ENCODE peak calls at places on chromosomes 4 and X, in ten cellular contexts. One of them, this sample, is unnamed.

GRCh38 chr4:69095301-69095731 is 958 bp upstream of the UGT2B7 start:
- DNase-seq in transverse colon: no peak
- DNase-seq in GM19239: no peak
- DNase-seq in activated CD4-positive, alpha-beta T cell treated with anti-CD3 and anti-CD28 coated beads, Interleukin-2, amount 10 ng/mL, durations not matched to agents 7 days and 5 days: no peak
- DNase-seq in effector CD4-positive, alpha-beta T cell: no peak
- DNase-seq in GM10248: no peak
- DNase-seq in EL: peak
- DNase-seq in LoVo: peak
- DNase-seq in stimulated activated CD8-positive, alpha-beta memory T cell treated with anti-CD3 and anti-CD28 coated beads, Interleukin-15, amount 100 ng/mL, for 24 hours: no peak
- DNase-seq in NCI-H1694: no peak
- DNase-seq in this sample: no peak

GRCh38 chrX:151713859-151714258 is 2.0 kb upstream of the FATE1 start:
- DNase-seq in EL: peak
- DNase-seq in transverse colon: no peak
- DNase-seq in effector CD4-positive, alpha-beta T cell: no peak
- DNase-seq in LoVo: no peak
- DNase-seq in GM19239: no peak
- DNase-seq in stimulated activated CD8-positive, alpha-beta memory T cell treated with anti-CD3 and anti-CD28 coated beads, Interleukin-15, amount 100 ng/mL, for 24 hours: no peak
- DNase-seq in activated CD4-positive, alpha-beta T cell treated with anti-CD3 and anti-CD28 coated beads, Interleukin-2, amount 10 ng/mL, durations not matched to agents 7 days and 5 days: no peak
- DNase-seq in GM10248: no peak
- DNase-seq in NCI-H1694: peak
- DNase-seq in this sample: no peak

GRCh38 chrX:134971926-134972325 is 18.9 kb upstream of the SMIM10 start:
- DNase-seq in GM10248: no peak
- DNase-seq in effector CD4-positive, alpha-beta T cell: no peak
- DNase-seq in activated CD4-positive, alpha-beta T cell treated with anti-CD3 and anti-CD28 coated beads, Interleukin-2, amount 10 ng/mL, durations not matched to agents 7 days and 5 days: no peak
- DNase-seq in EL: no peak
- DNase-seq in stimulated activated CD8-positive, alpha-beta memory T cell treated with anti-CD3 and anti-CD28 coated beads, Interleukin-15, amount 100 ng/mL, for 24 hours: no peak
- DNase-seq in NCI-H1694: no peak
- DNase-seq in GM19239: no peak
- DNase-seq in LoVo: no peak
- DNase-seq in transverse colon: no peak
- DNase-seq in this sample: no peak

GRCh38 chrX:40444798-40445496 is 135.8 kb upstream of the ATP6AP2 start:
- DNase-seq in LoVo: no peak
- DNase-seq in stimulated activated CD8-positive, alpha-beta memory T cell treated with anti-CD3 and anti-CD28 coated beads, Interleukin-15, amount 100 ng/mL, for 24 hours: no peak
- DNase-seq in NCI-H1694: no peak
- DNase-seq in GM10248: no peak
- DNase-seq in transverse colon: no peak
- DNase-seq in effector CD4-positive, alpha-beta T cell: no peak
- DNase-seq in GM19239: no peak
- DNase-seq in EL: no peak
- DNase-seq in activated CD4-positive, alpha-beta T cell treated with anti-CD3 and anti-CD28 coated beads, Interleukin-2, amount 10 ng/mL, durations not matched to agents 7 days and 5 days: no peak
- DNase-seq in this sample: no peak

GRCh38 chrX:24646745-24647182 is 383 bp downstream of the PCYT1B start:
- DNase-seq in activated CD4-positive, alpha-beta T cell treated with anti-CD3 and anti-CD28 coated beads, Interleukin-2, amount 10 ng/mL, durations not matched to agents 7 days and 5 days: peak
- DNase-seq in NCI-H1694: no peak
- DNase-seq in stimulated activated CD8-positive, alpha-beta memory T cell treated with anti-CD3 and anti-CD28 coated beads, Interleukin-15, amount 100 ng/mL, for 24 hours: no peak
- DNase-seq in transverse colon: no peak
- DNase-seq in effector CD4-positive, alpha-beta T cell: no peak
- DNase-seq in GM10248: no peak
- DNase-seq in LoVo: no peak
- DNase-seq in EL: peak
- DNase-seq in GM19239: no peak
- DNase-seq in this sample: no peak

GRCh38 chr4:88792268-88792781 is 94.7 kb upstream of the NAP1L5 start:
- DNase-seq in LoVo: no peak
- DNase-seq in NCI-H1694: no peak
- DNase-seq in EL: peak
- DNase-seq in effector CD4-positive, alpha-beta T cell: no peak
- DNase-seq in transverse colon: no peak
- DNase-seq in GM10248: peak
- DNase-seq in activated CD4-positive, alpha-beta T cell treated with anti-CD3 and anti-CD28 coated beads, Interleukin-2, amount 10 ng/mL, durations not matched to agents 7 days and 5 days: no peak
- DNase-seq in stimulated activated CD8-positive, alpha-beta memory T cell treated with anti-CD3 and anti-CD28 coated beads, Interleukin-15, amount 100 ng/mL, for 24 hours: no peak
- DNase-seq in GM19239: no peak
- DNase-seq in this sample: no peak

GRCh38 chrX:151621422-151621821 is 57.9 kb downstream of the PASD1 start:
- DNase-seq in LoVo: no peak
- DNase-seq in stimulated activated CD8-positive, alpha-beta memory T cell treated with anti-CD3 and anti-CD28 coated beads, Interleukin-15, amount 100 ng/mL, for 24 hours: no peak
- DNase-seq in activated CD4-positive, alpha-beta T cell treated with anti-CD3 and anti-CD28 coated beads, Interleukin-2, amount 10 ng/mL, durations not matched to agents 7 days and 5 days: no peak
- DNase-seq in GM19239: no peak
- DNase-seq in GM10248: no peak
- DNase-seq in EL: no peak
- DNase-seq in NCI-H1694: no peak
- DNase-seq in effector CD4-positive, alpha-beta T cell: no peak
- DNase-seq in transverse colon: no peak
- DNase-seq in this sample: no peak

GRCh38 chr4:35151816-35152572 is 1092.3 kb downstream of the ARAP2 start:
- DNase-seq in transverse colon: no peak
- DNase-seq in LoVo: peak
- DNase-seq in GM10248: no peak
- DNase-seq in stimulated activated CD8-positive, alpha-beta memory T cell treated with anti-CD3 and anti-CD28 coated beads, Interleukin-15, amount 100 ng/mL, for 24 hours: no peak
- DNase-seq in activated CD4-positive, alpha-beta T cell treated with anti-CD3 and anti-CD28 coated beads, Interleukin-2, amount 10 ng/mL, durations not matched to agents 7 days and 5 days: no peak
- DNase-seq in effector CD4-positive, alpha-beta T cell: no peak
- DNase-seq in EL: no peak
- DNase-seq in NCI-H1694: no peak
- DNase-seq in GM19239: no peak
- DNase-seq in this sample: no peak

GRCh38 chrX:11474576-11474975 is 181.4 kb downstream of the AMELX start:
- DNase-seq in EL: no peak
- DNase-seq in GM10248: no peak
- DNase-seq in NCI-H1694: no peak
- DNase-seq in transverse colon: no peak
- DNase-seq in effector CD4-positive, alpha-beta T cell: no peak
- DNase-seq in LoVo: no peak
- DNase-seq in activated CD4-positive, alpha-beta T cell treated with anti-CD3 and anti-CD28 coated beads, Interleukin-2, amount 10 ng/mL, durations not matched to agents 7 days and 5 days: no peak
- DNase-seq in GM19239: no peak
- DNase-seq in stimulated activated CD8-positive, alpha-beta memory T cell treated with anti-CD3 and anti-CD28 coated beads, Interleukin-15, amount 100 ng/mL, for 24 hours: no peak
- DNase-seq in this sample: no peak

GRCh38 chr4:70844180-70844579 is 4.5 kb upstream of the GRSF1 start:
- DNase-seq in LoVo: no peak
- DNase-seq in NCI-H1694: no peak
- DNase-seq in EL: no peak
- DNase-seq in GM19239: no peak
- DNase-seq in GM10248: no peak
- DNase-seq in effector CD4-positive, alpha-beta T cell: no peak
- DNase-seq in stimulated activated CD8-positive, alpha-beta memory T cell treated with anti-CD3 and anti-CD28 coated beads, Interleukin-15, amount 100 ng/mL, for 24 hours: no peak
- DNase-seq in transverse colon: no peak
- DNase-seq in activated CD4-positive, alpha-beta T cell treated with anti-CD3 and anti-CD28 coated beads, Interleukin-2, amount 10 ng/mL, durations not matched to agents 7 days and 5 days: no peak
- DNase-seq in this sample: no peak

GRCh38 chr4:139814285-139815015 is 148.8 kb downstream of the MGST2 start:
- DNase-seq in GM10248: no peak
- DNase-seq in GM19239: no peak
- DNase-seq in stimulated activated CD8-positive, alpha-beta memory T cell treated with anti-CD3 and anti-CD28 coated beads, Interleukin-15, amount 100 ng/mL, for 24 hours: no peak
- DNase-seq in activated CD4-positive, alpha-beta T cell treated with anti-CD3 and anti-CD28 coated beads, Interleukin-2, amount 10 ng/mL, durations not matched to agents 7 days and 5 days: no peak
- DNase-seq in LoVo: no peak
- DNase-seq in transverse colon: no peak
- DNase-seq in effector CD4-positive, alpha-beta T cell: no peak
- DNase-seq in EL: no peak
- DNase-seq in NCI-H1694: no peak
- DNase-seq in this sample: no peak

GRCh38 chr4:154503598-154503997 is 12.0 kb upstream of the DCHS2 start:
- DNase-seq in LoVo: peak
- DNase-seq in NCI-H1694: no peak
- DNase-seq in GM10248: no peak
- DNase-seq in GM19239: no peak
- DNase-seq in transverse colon: no peak
- DNase-seq in activated CD4-positive, alpha-beta T cell treated with anti-CD3 and anti-CD28 coated beads, Interleukin-2, amount 10 ng/mL, durations not matched to agents 7 days and 5 days: no peak
- DNase-seq in stimulated activated CD8-positive, alpha-beta memory T cell treated with anti-CD3 and anti-CD28 coated beads, Interleukin-15, amount 100 ng/mL, for 24 hours: no peak
- DNase-seq in effector CD4-positive, alpha-beta T cell: no peak
- DNase-seq in EL: peak
- DNase-seq in this sample: no peak

GRCh38 chr4:148779771-148780170 is 337.6 kb upstream of the NR3C2 start:
- DNase-seq in stimulated activated CD8-positive, alpha-beta memory T cell treated with anti-CD3 and anti-CD28 coated beads, Interleukin-15, amount 100 ng/mL, for 24 hours: no peak
- DNase-seq in LoVo: peak
- DNase-seq in effector CD4-positive, alpha-beta T cell: no peak
- DNase-seq in GM10248: no peak
- DNase-seq in NCI-H1694: no peak
- DNase-seq in EL: no peak
- DNase-seq in transverse colon: peak
- DNase-seq in activated CD4-positive, alpha-beta T cell treated with anti-CD3 and anti-CD28 coated beads, Interleukin-2, amount 10 ng/mL, durations not matched to agents 7 days and 5 days: no peak
- DNase-seq in GM19239: no peak
- DNase-seq in this sample: no peak

GRCh38 chr4:52932586-52933482 is 70.7 kb downstream of the RASL11B start:
- DNase-seq in NCI-H1694: no peak
- DNase-seq in LoVo: no peak
- DNase-seq in GM10248: no peak
- DNase-seq in stimulated activated CD8-positive, alpha-beta memory T cell treated with anti-CD3 and anti-CD28 coated beads, Interleukin-15, amount 100 ng/mL, for 24 hours: no peak
- DNase-seq in GM19239: no peak
- DNase-seq in activated CD4-positive, alpha-beta T cell treated with anti-CD3 and anti-CD28 coated beads, Interleukin-2, amount 10 ng/mL, durations not matched to agents 7 days and 5 days: no peak
- DNase-seq in effector CD4-positive, alpha-beta T cell: no peak
- DNase-seq in EL: peak
- DNase-seq in transverse colon: no peak
- DNase-seq in this sample: no peak

GRCh38 chr4:128385683-128386304 is 98.2 kb upstream of the PGRMC2 start:
- DNase-seq in activated CD4-positive, alpha-beta T cell treated with anti-CD3 and anti-CD28 coated beads, Interleukin-2, amount 10 ng/mL, durations not matched to agents 7 days and 5 days: no peak
- DNase-seq in transverse colon: no peak
- DNase-seq in EL: peak
- DNase-seq in stimulated activated CD8-positive, alpha-beta memory T cell treated with anti-CD3 and anti-CD28 coated beads, Interleukin-15, amount 100 ng/mL, for 24 hours: no peak
- DNase-seq in GM10248: no peak
- DNase-seq in NCI-H1694: no peak
- DNase-seq in GM19239: no peak
- DNase-seq in LoVo: no peak
- DNase-seq in effector CD4-positive, alpha-beta T cell: no peak
- DNase-seq in this sample: no peak

GRCh38 chr4:73648478-73648877 is 28.2 kb upstream of the RASSF6 start:
- DNase-seq in stimulated activated CD8-positive, alpha-beta memory T cell treated with anti-CD3 and anti-CD28 coated beads, Interleukin-15, amount 100 ng/mL, for 24 hours: no peak
- DNase-seq in transverse colon: no peak
- DNase-seq in NCI-H1694: no peak
- DNase-seq in GM10248: no peak
- DNase-seq in effector CD4-positive, alpha-beta T cell: no peak
- DNase-seq in GM19239: no peak
- DNase-seq in activated CD4-positive, alpha-beta T cell treated with anti-CD3 and anti-CD28 coated beads, Interleukin-2, amount 10 ng/mL, durations not matched to agents 7 days and 5 days: no peak
- DNase-seq in LoVo: no peak
- DNase-seq in EL: no peak
- DNase-seq in this sample: no peak

GRCh38 chrX:80812176-80812575 is 2.5 kb upstream of the BRWD3 start:
- DNase-seq in activated CD4-positive, alpha-beta T cell treated with anti-CD3 and anti-CD28 coated beads, Interleukin-2, amount 10 ng/mL, durations not matched to agents 7 days and 5 days: peak
- DNase-seq in GM19239: no peak
- DNase-seq in LoVo: no peak
- DNase-seq in EL: peak
- DNase-seq in transverse colon: peak
- DNase-seq in effector CD4-positive, alpha-beta T cell: peak
- DNase-seq in GM10248: no peak
- DNase-seq in stimulated activated CD8-positive, alpha-beta memory T cell treated with anti-CD3 and anti-CD28 coated beads, Interleukin-15, amount 100 ng/mL, for 24 hours: no peak
- DNase-seq in NCI-H1694: no peak
- DNase-seq in this sample: peak

GRCh38 chr4:116878280-116878679 is 207.1 kb downstream of the TRAM1L1 start:
- DNase-seq in LoVo: no peak
- DNase-seq in effector CD4-positive, alpha-beta T cell: no peak
- DNase-seq in transverse colon: no peak
- DNase-seq in EL: no peak
- DNase-seq in GM10248: no peak
- DNase-seq in GM19239: no peak
- DNase-seq in stimulated activated CD8-positive, alpha-beta memory T cell treated with anti-CD3 and anti-CD28 coated beads, Interleukin-15, amount 100 ng/mL, for 24 hours: no peak
- DNase-seq in activated CD4-positive, alpha-beta T cell treated with anti-CD3 and anti-CD28 coated beads, Interleukin-2, amount 10 ng/mL, durations not matched to agents 7 days and 5 days: no peak
- DNase-seq in NCI-H1694: no peak
- DNase-seq in this sample: no peak

GRCh38 chr4:142940614-142941013 is 94.5 kb upstream of the INPP4B start:
- DNase-seq in GM19239: no peak
- DNase-seq in EL: no peak
- DNase-seq in effector CD4-positive, alpha-beta T cell: no peak
- DNase-seq in NCI-H1694: peak
- DNase-seq in LoVo: no peak
- DNase-seq in GM10248: no peak
- DNase-seq in stimulated activated CD8-positive, alpha-beta memory T cell treated with anti-CD3 and anti-CD28 coated beads, Interleukin-15, amount 100 ng/mL, for 24 hours: no peak
- DNase-seq in activated CD4-positive, alpha-beta T cell treated with anti-CD3 and anti-CD28 coated beads, Interleukin-2, amount 10 ng/mL, durations not matched to agents 7 days and 5 days: no peak
- DNase-seq in transverse colon: no peak
- DNase-seq in this sample: no peak

GRCh38 chr4:153205757-153206156 is 1.5 kb downstream of the TRIM2 start:
- DNase-seq in LoVo: peak
- DNase-seq in GM19239: no peak
- DNase-seq in EL: no peak
- DNase-seq in transverse colon: peak
- DNase-seq in effector CD4-positive, alpha-beta T cell: no peak
- DNase-seq in NCI-H1694: no peak
- DNase-seq in GM10248: no peak
- DNase-seq in activated CD4-positive, alpha-beta T cell treated with anti-CD3 and anti-CD28 coated beads, Interleukin-2, amount 10 ng/mL, durations not matched to agents 7 days and 5 days: no peak
- DNase-seq in stimulated activated CD8-positive, alpha-beta memory T cell treated with anti-CD3 and anti-CD28 coated beads, Interleukin-15, amount 100 ng/mL, for 24 hours: no peak
- DNase-seq in this sample: no peak

GRCh38 chrX:44428989-44429627 is 85.6 kb upstream of the EFHC2 start:
- DNase-seq in GM19239: no peak
- DNase-seq in activated CD4-positive, alpha-beta T cell treated with anti-CD3 and anti-CD28 coated beads, Interleukin-2, amount 10 ng/mL, durations not matched to agents 7 days and 5 days: no peak
- DNase-seq in NCI-H1694: no peak
- DNase-seq in LoVo: peak
- DNase-seq in EL: no peak
- DNase-seq in effector CD4-positive, alpha-beta T cell: no peak
- DNase-seq in GM10248: no peak
- DNase-seq in stimulated activated CD8-positive, alpha-beta memory T cell treated with anti-CD3 and anti-CD28 coated beads, Interleukin-15, amount 100 ng/mL, for 24 hours: no peak
- DNase-seq in transverse colon: no peak
- DNase-seq in this sample: no peak

GRCh38 chrX:11458175-11458574 is 165.0 kb downstream of the AMELX start:
- DNase-seq in GM10248: no peak
- DNase-seq in GM19239: no peak
- DNase-seq in LoVo: no peak
- DNase-seq in activated CD4-positive, alpha-beta T cell treated with anti-CD3 and anti-CD28 coated beads, Interleukin-2, amount 10 ng/mL, durations not matched to agents 7 days and 5 days: no peak
- DNase-seq in NCI-H1694: no peak
- DNase-seq in effector CD4-positive, alpha-beta T cell: no peak
- DNase-seq in transverse colon: no peak
- DNase-seq in EL: peak
- DNase-seq in stimulated activated CD8-positive, alpha-beta memory T cell treated with anti-CD3 and anti-CD28 coated beads, Interleukin-15, amount 100 ng/mL, for 24 hours: no peak
- DNase-seq in this sample: no peak

GRCh38 chrX:105190252-105190853 is 30.1 kb downstream of the TEX13A start:
- DNase-seq in GM19239: no peak
- DNase-seq in LoVo: peak
- DNase-seq in GM10248: peak
- DNase-seq in transverse colon: peak
- DNase-seq in activated CD4-positive, alpha-beta T cell treated with anti-CD3 and anti-CD28 coated beads, Interleukin-2, amount 10 ng/mL, durations not matched to agents 7 days and 5 days: peak
- DNase-seq in NCI-H1694: peak
- DNase-seq in stimulated activated CD8-positive, alpha-beta memory T cell treated with anti-CD3 and anti-CD28 coated beads, Interleukin-15, amount 100 ng/mL, for 24 hours: no peak
- DNase-seq in effector CD4-positive, alpha-beta T cell: no peak
- DNase-seq in EL: peak
- DNase-seq in this sample: no peak

GRCh38 chr4:16229604-16230003 is 3.3 kb upstream of the TAPT1 start:
- DNase-seq in EL: no peak
- DNase-seq in stimulated activated CD8-positive, alpha-beta memory T cell treated with anti-CD3 and anti-CD28 coated beads, Interleukin-15, amount 100 ng/mL, for 24 hours: no peak
- DNase-seq in LoVo: no peak
- DNase-seq in NCI-H1694: no peak
- DNase-seq in transverse colon: no peak
- DNase-seq in GM19239: no peak
- DNase-seq in GM10248: no peak
- DNase-seq in effector CD4-positive, alpha-beta T cell: no peak
- DNase-seq in activated CD4-positive, alpha-beta T cell treated with anti-CD3 and anti-CD28 coated beads, Interleukin-2, amount 10 ng/mL, durations not matched to agents 7 days and 5 days: no peak
- DNase-seq in this sample: no peak

GRCh38 chr4:105389167-105389566 is 84.7 kb downstream of the PPA2 start:
- DNase-seq in EL: peak
- DNase-seq in transverse colon: no peak
- DNase-seq in effector CD4-positive, alpha-beta T cell: no peak
- DNase-seq in activated CD4-positive, alpha-beta T cell treated with anti-CD3 and anti-CD28 coated beads, Interleukin-2, amount 10 ng/mL, durations not matched to agents 7 days and 5 days: no peak
- DNase-seq in GM19239: no peak
- DNase-seq in LoVo: no peak
- DNase-seq in stimulated activated CD8-positive, alpha-beta memory T cell treated with anti-CD3 and anti-CD28 coated beads, Interleukin-15, amount 100 ng/mL, for 24 hours: no peak
- DNase-seq in NCI-H1694: no peak
- DNase-seq in GM10248: no peak
- DNase-seq in this sample: no peak

GRCh38 chr4:24850669-24851068 is 55.3 kb downstream of the SOD3 start:
- DNase-seq in activated CD4-positive, alpha-beta T cell treated with anti-CD3 and anti-CD28 coated beads, Interleukin-2, amount 10 ng/mL, durations not matched to agents 7 days and 5 days: no peak
- DNase-seq in effector CD4-positive, alpha-beta T cell: no peak
- DNase-seq in transverse colon: peak
- DNase-seq in LoVo: no peak
- DNase-seq in GM19239: no peak
- DNase-seq in GM10248: no peak
- DNase-seq in NCI-H1694: no peak
- DNase-seq in EL: peak
- DNase-seq in stimulated activated CD8-positive, alpha-beta memory T cell treated with anti-CD3 and anti-CD28 coated beads, Interleukin-15, amount 100 ng/mL, for 24 hours: no peak
- DNase-seq in this sample: no peak

GRCh38 chr4:3716034-3716875 is 49.9 kb upstream of the ADRA2C start:
- DNase-seq in NCI-H1694: no peak
- DNase-seq in activated CD4-positive, alpha-beta T cell treated with anti-CD3 and anti-CD28 coated beads, Interleukin-2, amount 10 ng/mL, durations not matched to agents 7 days and 5 days: no peak
- DNase-seq in GM10248: no peak
- DNase-seq in EL: no peak
- DNase-seq in GM19239: no peak
- DNase-seq in transverse colon: no peak
- DNase-seq in effector CD4-positive, alpha-beta T cell: no peak
- DNase-seq in LoVo: no peak
- DNase-seq in stimulated activated CD8-positive, alpha-beta memory T cell treated with anti-CD3 and anti-CD28 coated beads, Interleukin-15, amount 100 ng/mL, for 24 hours: no peak
- DNase-seq in this sample: no peak

GRCh38 chr4:25019501-25019900 is 11.2 kb downstream of the LGI2 start:
- DNase-seq in EL: no peak
- DNase-seq in LoVo: no peak
- DNase-seq in stimulated activated CD8-positive, alpha-beta memory T cell treated with anti-CD3 and anti-CD28 coated beads, Interleukin-15, amount 100 ng/mL, for 24 hours: no peak
- DNase-seq in GM19239: no peak
- DNase-seq in NCI-H1694: no peak
- DNase-seq in GM10248: no peak
- DNase-seq in transverse colon: no peak
- DNase-seq in effector CD4-positive, alpha-beta T cell: no peak
- DNase-seq in activated CD4-positive, alpha-beta T cell treated with anti-CD3 and anti-CD28 coated beads, Interleukin-2, amount 10 ng/mL, durations not matched to agents 7 days and 5 days: no peak
- DNase-seq in this sample: no peak